ENCODE peak calls at places on chromosomes 1 and 21, in nine cellular contexts. One of them, this sample, is unnamed.

GRCh38 chr1:65213271-65213905 is 65.4 kb downstream of the AK4 start:
- DNase-seq in psoas muscle: no peak
- DNase-seq in heart left ventricle: no peak
- DNase-seq in heart right ventricle: no peak
- DNase-seq in neural progenitor cell: peak
- DNase-seq in keratinocyte: no peak
- DNase-seq in HCT116: no peak
- DNase-seq in HFF-Myc: no peak
- DNase-seq in cardiac fibroblast: no peak
- DNase-seq in this sample: no peak

GRCh38 chr1:168485048-168485447 is 58.7 kb downstream of the XCL2 start:
- DNase-seq in HCT116: no peak
- DNase-seq in HFF-Myc: no peak
- DNase-seq in keratinocyte: no peak
- DNase-seq in cardiac fibroblast: peak
- DNase-seq in neural progenitor cell: no peak
- DNase-seq in heart left ventricle: no peak
- DNase-seq in psoas muscle: no peak
- DNase-seq in heart right ventricle: peak
- DNase-seq in this sample: peak

GRCh38 chr21:42992943-42993712 is 18.8 kb downstream of the PKNOX1 start:
- DNase-seq in keratinocyte: no peak
- DNase-seq in psoas muscle: no peak
- DNase-seq in heart left ventricle: no peak
- DNase-seq in HCT116: no peak
- DNase-seq in neural progenitor cell: no peak
- DNase-seq in heart right ventricle: no peak
- DNase-seq in HFF-Myc: no peak
- DNase-seq in cardiac fibroblast: peak
- DNase-seq in this sample: no peak

GRCh38 chr1:179951383-179952144 is 3.0 kb upstream of the CEP350 start:
- DNase-seq in psoas muscle: no peak
- DNase-seq in HCT116: no peak
- DNase-seq in HFF-Myc: no peak
- DNase-seq in keratinocyte: no peak
- DNase-seq in neural progenitor cell: no peak
- DNase-seq in heart right ventricle: no peak
- DNase-seq in cardiac fibroblast: no peak
- DNase-seq in heart left ventricle: no peak
- DNase-seq in this sample: no peak

GRCh38 chr21:16532841-16533240 is 803.1 kb downstream of the USP25 start:
- DNase-seq in heart left ventricle: no peak
- DNase-seq in cardiac fibroblast: peak
- DNase-seq in psoas muscle: no peak
- DNase-seq in HCT116: no peak
- DNase-seq in keratinocyte: no peak
- DNase-seq in HFF-Myc: no peak
- DNase-seq in heart right ventricle: no peak
- DNase-seq in neural progenitor cell: no peak
- DNase-seq in this sample: peak

GRCh38 chr1:246008256-246008901 is 498.7 kb downstream of the SMYD3 start:
- DNase-seq in neural progenitor cell: no peak
- DNase-seq in cardiac fibroblast: no peak
- DNase-seq in heart right ventricle: no peak
- DNase-seq in heart left ventricle: no peak
- DNase-seq in HCT116: no peak
- DNase-seq in keratinocyte: no peak
- DNase-seq in psoas muscle: no peak
- DNase-seq in HFF-Myc: no peak
- DNase-seq in this sample: no peak

GRCh38 chr1:164771568-164772350 is 212.8 kb downstream of the PBX1 start:
- DNase-seq in keratinocyte: peak
- DNase-seq in neural progenitor cell: no peak
- DNase-seq in heart left ventricle: no peak
- DNase-seq in HFF-Myc: no peak
- DNase-seq in heart right ventricle: no peak
- DNase-seq in cardiac fibroblast: peak
- DNase-seq in psoas muscle: no peak
- DNase-seq in HCT116: no peak
- DNase-seq in this sample: peak

GRCh38 chr1:201665036-201665435 is 126.1 kb downstream of the NAV1 start:
- DNase-seq in cardiac fibroblast: no peak
- DNase-seq in heart left ventricle: no peak
- DNase-seq in HFF-Myc: no peak
- DNase-seq in HCT116: no peak
- DNase-seq in psoas muscle: no peak
- DNase-seq in neural progenitor cell: no peak
- DNase-seq in heart right ventricle: no peak
- DNase-seq in keratinocyte: no peak
- DNase-seq in this sample: no peak

GRCh38 chr1:27760411-27760810 is 12.6 kb upstream of the STX12 start:
- DNase-seq in HCT116: no peak
- DNase-seq in cardiac fibroblast: peak
- DNase-seq in neural progenitor cell: no peak
- DNase-seq in heart right ventricle: no peak
- DNase-seq in heart left ventricle: no peak
- DNase-seq in HFF-Myc: no peak
- DNase-seq in psoas muscle: no peak
- DNase-seq in keratinocyte: no peak
- DNase-seq in this sample: no peak

GRCh38 chr1:247441621-247442020 is 16.3 kb downstream of the OR2B11 start:
- DNase-seq in cardiac fibroblast: no peak
- DNase-seq in heart left ventricle: no peak
- DNase-seq in HCT116: no peak
- DNase-seq in neural progenitor cell: no peak
- DNase-seq in heart right ventricle: no peak
- DNase-seq in psoas muscle: no peak
- DNase-seq in HFF-Myc: no peak
- DNase-seq in keratinocyte: no peak
- DNase-seq in this sample: no peak

GRCh38 chr1:113170519-113170918 is 97.5 kb downstream of the LRIG2 start:
- DNase-seq in HFF-Myc: no peak
- DNase-seq in keratinocyte: no peak
- DNase-seq in psoas muscle: no peak
- DNase-seq in heart left ventricle: no peak
- DNase-seq in cardiac fibroblast: no peak
- DNase-seq in neural progenitor cell: no peak
- DNase-seq in heart right ventricle: no peak
- DNase-seq in HCT116: no peak
- DNase-seq in this sample: no peak

GRCh38 chr1:205991237-205991636 is 12.0 kb downstream of the RAB7B start:
- DNase-seq in HCT116: no peak
- DNase-seq in cardiac fibroblast: peak
- DNase-seq in heart left ventricle: no peak
- DNase-seq in heart right ventricle: no peak
- DNase-seq in psoas muscle: no peak
- DNase-seq in HFF-Myc: no peak
- DNase-seq in neural progenitor cell: no peak
- DNase-seq in keratinocyte: no peak
- DNase-seq in this sample: peak

GRCh38 chr1:37410815-37411214 is 63.6 kb upstream of the ZC3H12A start:
- DNase-seq in HFF-Myc: peak
- DNase-seq in HCT116: no peak
- DNase-seq in heart left ventricle: no peak
- DNase-seq in cardiac fibroblast: peak
- DNase-seq in heart right ventricle: peak
- DNase-seq in neural progenitor cell: peak
- DNase-seq in keratinocyte: no peak
- DNase-seq in psoas muscle: no peak
- DNase-seq in this sample: peak

GRCh38 chr1:20114021-20114648 is 5.2 kb downstream of the PLA2G2D start:
- DNase-seq in HFF-Myc: no peak
- DNase-seq in keratinocyte: no peak
- DNase-seq in HCT116: no peak
- DNase-seq in heart left ventricle: no peak
- DNase-seq in psoas muscle: no peak
- DNase-seq in heart right ventricle: no peak
- DNase-seq in cardiac fibroblast: no peak
- DNase-seq in neural progenitor cell: no peak
- DNase-seq in this sample: no peak

GRCh38 chr1:163069655-163070277 is 605 bp downstream of the RGS4 start:
- DNase-seq in heart right ventricle: no peak
- DNase-seq in heart left ventricle: no peak
- DNase-seq in keratinocyte: no peak
- DNase-seq in HCT116: no peak
- DNase-seq in HFF-Myc: no peak
- DNase-seq in cardiac fibroblast: no peak
- DNase-seq in psoas muscle: no peak
- DNase-seq in neural progenitor cell: no peak
- DNase-seq in this sample: peak

GRCh38 chr1:77889240-77889637 is 815 bp downstream of the NEXN start:
- DNase-seq in keratinocyte: no peak
- DNase-seq in cardiac fibroblast: peak
- DNase-seq in neural progenitor cell: peak
- DNase-seq in HCT116: no peak
- DNase-seq in psoas muscle: no peak
- DNase-seq in heart right ventricle: no peak
- DNase-seq in heart left ventricle: no peak
- DNase-seq in HFF-Myc: no peak
- DNase-seq in this sample: peak

DNA sequence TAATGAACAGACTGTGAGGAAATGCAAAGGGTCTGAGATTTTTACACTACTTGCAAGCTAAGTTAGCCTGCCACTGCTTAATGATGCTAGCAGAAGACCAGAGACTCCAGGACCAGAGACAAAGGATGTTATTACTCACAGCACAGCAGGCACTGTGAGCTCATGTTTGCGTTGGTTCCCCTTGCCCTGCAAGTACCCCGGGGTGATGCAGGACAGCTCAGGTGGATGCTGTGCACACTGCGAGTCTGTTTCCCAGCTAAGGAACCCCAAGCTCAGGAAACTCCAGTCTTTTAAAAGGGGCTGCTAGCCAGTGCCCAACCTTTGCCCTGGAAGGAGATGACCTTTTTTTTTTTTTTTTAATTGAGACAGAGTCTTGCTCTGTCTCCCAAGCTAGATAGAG is 1.2 kb downstream of the FHAD1 start:
- DNase-seq in psoas muscle: no peak
- DNase-seq in neural progenitor cell: no peak
- DNase-seq in heart left ventricle: no peak
- DNase-seq in heart right ventricle: no peak
- DNase-seq in HCT116: no peak
- DNase-seq in keratinocyte: no peak
- DNase-seq in HFF-Myc: no peak
- DNase-seq in cardiac fibroblast: no peak
- DNase-seq in this sample: no peak
- H3K4me3 ChIP-seq in psoas muscle: no peak
- H3K4me3 ChIP-seq in neural progenitor cell: no peak
- H3K4me3 ChIP-seq in heart left ventricle: no peak
- H3K4me3 ChIP-seq in heart right ventricle: no peak
- H3K4me3 ChIP-seq in HCT116: no peak
- H3K4me3 ChIP-seq in keratinocyte: no peak
- H3K4me3 ChIP-seq in HFF-Myc: no peak
- H3K4me3 ChIP-seq in cardiac fibroblast: no peak
- H3K4me3 ChIP-seq in this sample: no peak

GRCh38 chr1:923131-923990 is at the start of gene SAMD11:
- DNase-seq in HCT116: peak
- DNase-seq in HFF-Myc: no peak
- DNase-seq in keratinocyte: no peak
- DNase-seq in cardiac fibroblast: peak
- DNase-seq in psoas muscle: peak
- DNase-seq in heart left ventricle: peak
- DNase-seq in heart right ventricle: peak
- DNase-seq in neural progenitor cell: peak
- DNase-seq in this sample: peak

GRCh38 chr1:927234-927633 is 3.5 kb downstream of the SAMD11 start:
- DNase-seq in heart right ventricle: no peak
- DNase-seq in heart left ventricle: no peak
- DNase-seq in cardiac fibroblast: no peak
- DNase-seq in psoas muscle: no peak
- DNase-seq in HCT116: no peak
- DNase-seq in neural progenitor cell: no peak
- DNase-seq in HFF-Myc: no peak
- DNase-seq in keratinocyte: no peak
- DNase-seq in this sample: no peak

GRCh38 chr1:923991-924618 is 382 bp downstream of the SAMD11 start:
- DNase-seq in HFF-Myc: no peak
- DNase-seq in heart left ventricle: no peak
- DNase-seq in heart right ventricle: no peak
- DNase-seq in psoas muscle: no peak
- DNase-seq in neural progenitor cell: no peak
- DNase-seq in HCT116: no peak
- DNase-seq in cardiac fibroblast: no peak
- DNase-seq in keratinocyte: no peak
- DNase-seq in this sample: no peak

GRCh38 chr1:925532-926421 is 2.1 kb downstream of the SAMD11 start:
- DNase-seq in HFF-Myc: no peak
- DNase-seq in neural progenitor cell: peak
- DNase-seq in keratinocyte: no peak
- DNase-seq in heart left ventricle: no peak
- DNase-seq in heart right ventricle: no peak
- DNase-seq in psoas muscle: peak
- DNase-seq in HCT116: no peak
- DNase-seq in cardiac fibroblast: no peak
- DNase-seq in this sample: peak

GRCh38 chr1:924619-925323 is 1.0 kb downstream of the SAMD11 start:
- DNase-seq in neural progenitor cell: peak
- DNase-seq in heart right ventricle: no peak
- DNase-seq in cardiac fibroblast: peak
- DNase-seq in HFF-Myc: no peak
- DNase-seq in keratinocyte: no peak
- DNase-seq in HCT116: no peak
- DNase-seq in psoas muscle: peak
- DNase-seq in heart left ventricle: no peak
- DNase-seq in this sample: no peak
- TF ChIP-seq CTCF in neural progenitor cell: peak
- TF ChIP-seq CTCF in heart right ventricle: no peak
- TF ChIP-seq CTCF in cardiac fibroblast: no peak
- TF ChIP-seq CTCF in HFF-Myc: no peak
- TF ChIP-seq CTCF in keratinocyte: no peak
- TF ChIP-seq CTCF in HCT116: no peak
- TF ChIP-seq CTCF in psoas muscle: no peak
- TF ChIP-seq CTCF in heart left ventricle: no peak
- TF ChIP-seq CTCF in this sample: no peak

GRCh38 chr1:171250263-171250662 is 2.0 kb downstream of the FMO1 start:
- DNase-seq in heart right ventricle: no peak
- DNase-seq in psoas muscle: no peak
- DNase-seq in neural progenitor cell: no peak
- DNase-seq in heart left ventricle: no peak
- DNase-seq in HCT116: no peak
- DNase-seq in cardiac fibroblast: no peak
- DNase-seq in keratinocyte: no peak
- DNase-seq in HFF-Myc: no peak
- DNase-seq in this sample: no peak
- H3K4me3 ChIP-seq in heart right ventricle: no peak
- H3K4me3 ChIP-seq in psoas muscle: no peak
- H3K4me3 ChIP-seq in neural progenitor cell: no peak
- H3K4me3 ChIP-seq in heart left ventricle: no peak
- H3K4me3 ChIP-seq in HCT116: no peak
- H3K4me3 ChIP-seq in cardiac fibroblast: no peak
- H3K4me3 ChIP-seq in keratinocyte: no peak
- H3K4me3 ChIP-seq in HFF-Myc: no peak
- H3K4me3 ChIP-seq in this sample: no peak

DNA sequence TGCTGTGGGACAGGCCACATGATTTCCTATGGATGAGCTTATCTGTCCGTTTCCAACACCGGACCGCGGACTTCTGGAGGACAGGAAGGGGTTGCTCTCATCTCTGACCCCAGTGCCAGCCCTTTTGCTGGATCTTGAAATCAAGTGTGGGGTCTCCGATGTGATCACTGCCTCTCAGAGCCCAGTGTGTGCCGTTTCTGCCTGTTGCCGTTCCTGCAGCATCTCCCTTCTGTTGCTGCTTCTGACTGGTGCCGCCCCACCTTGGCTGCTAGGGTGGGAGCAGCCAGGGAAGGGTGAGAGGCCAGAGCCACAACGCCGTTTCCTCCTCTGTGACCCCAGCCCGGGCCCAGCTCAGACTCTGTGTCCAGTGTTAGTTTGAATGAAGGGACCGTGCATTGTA is 67.3 kb upstream of the WNT4 start:
- DNase-seq in heart left ventricle: no peak
- DNase-seq in neural progenitor cell: no peak
- DNase-seq in keratinocyte: no peak
- DNase-seq in heart right ventricle: no peak
- DNase-seq in cardiac fibroblast: no peak
- DNase-seq in psoas muscle: no peak
- DNase-seq in HCT116: no peak
- DNase-seq in HFF-Myc: no peak
- DNase-seq in this sample: no peak
- TF ChIP-seq CTCF in heart left ventricle: no peak
- TF ChIP-seq CTCF in neural progenitor cell: no peak
- TF ChIP-seq CTCF in keratinocyte: no peak
- TF ChIP-seq CTCF in heart right ventricle: no peak
- TF ChIP-seq CTCF in cardiac fibroblast: no peak
- TF ChIP-seq CTCF in psoas muscle: no peak
- TF ChIP-seq CTCF in HCT116: no peak
- TF ChIP-seq CTCF in HFF-Myc: no peak
- TF ChIP-seq CTCF in this sample: no peak